ENCODE peak calls at places on chromosomes 16 and 17, in four cellular contexts. G is cardiac fibroblast, V is fibroblast of the aortic adventitia, U is Calu3. K is an unnamed sample.

GRCh38 chr16:11140466-11140865 is 115.5 kb downstream of the SOCS1 start:
- DNase-seq in G (no peak), V (no peak), U (no peak), K (no peak)

GRCh38 chr17:82531431-82531881 is 11.9 kb downstream of the FOXK2 start:
- DNase-seq in G (peak), V (peak), U (no peak), K (no peak)

GRCh38 chr17:21352221-21352980 is 23.8 kb upstream of the KCNJ12 start:
- DNase-seq in G (no peak), V (no peak), U (no peak), K (no peak)

GRCh38 chr17:2170023-2170422 is 115.1 kb downstream of the HIC1 start:
- DNase-seq in G (no peak), V (no peak), U (no peak), K (no peak)

GRCh38 chr16:4980691-4981090 is 22.6 kb downstream of the SEC14L5 start:
- DNase-seq in G (no peak), V (no peak), U (no peak), K (no peak)

GRCh38 chr17:76969598-76970172 is 101.5 kb downstream of the MGAT5B start:
- DNase-seq in G (no peak), V (no peak), U (peak), K (no peak)

GRCh38 chr16:81608515-81609209 is 164.1 kb downstream of the CMIP start:
- DNase-seq in G (peak), V (peak), U (no peak), K (no peak)

GRCh38 chr17:4947411-4948165 is 742 bp downstream of the PFN1 start:
- DNase-seq in G (peak), V (peak), U (peak), K (peak)

GRCh38 chr17:40432864-40433528 is 10.3 kb upstream of the IGFBP4 start:
- DNase-seq in G (peak), V (peak), U (no peak), K (no peak)

GRCh38 chr17:60139438-60140285 is 10.1 kb upstream of the CA4 start:
- DNase-seq in G (peak), V (peak), U (no peak), K (peak)

GRCh38 chr17:3798273-3799180 is 2.5 kb downstream of the ITGAE start:
- DNase-seq in G (no peak), V (no peak), U (no peak), K (no peak)

GRCh38 chr17:9170822-9171221 is 149.5 kb downstream of the NTN1 start:
- DNase-seq in G (no peak), V (no peak), U (peak), K (no peak)

GRCh38 chr16:49620158-49620867 is 235.6 kb downstream of the ZNF423 start:
- DNase-seq in G (peak), V (peak), U (peak), K (no peak)

GRCh38 chr17:13204607-13205237 is 186.9 kb upstream of the ELAC2 start:
- DNase-seq in G (no peak), V (peak), U (no peak), K (no peak)
- TF ChIP-seq CTCF in G (no peak), V (no peak), U (no peak), K (no peak)

GRCh38 chr16:84049403-84050060 is 6.9 kb upstream of the SLC38A8 start:
- DNase-seq in G (no peak), V (no peak), U (no peak), K (no peak)
- TF ChIP-seq CTCF in G (no peak), V (no peak), U (no peak), K (no peak)

GRCh38 chr17:68457539-68458259 is 403 bp upstream of the WIPI1 start:
- DNase-seq in G (peak), V (peak), U (peak), K (peak)
- TF ChIP-seq CTCF in G (no peak), V (no peak), U (no peak), K (no peak)

GRCh38 chr16:22055881-22056280 is 36.5 kb upstream of the VWA3A start:
- DNase-seq in G (peak), V (no peak), U (no peak), K (peak)
- TF ChIP-seq CTCF in G (no peak), V (peak), U (no peak), K (no peak)

K was measured in glutamatergic neuron.